ENCODE peak calls at places on chromosomes 2 and 18, in five cellular contexts. T is NCI-H1092 treated with DMSO at 0.1 percent for 48 hours, L is H54, F is Calu3, G is HTR-8/SVneo. W is an unnamed sample.

GRCh38 chr2:42722328-42723190 is 41.4 kb downstream of the OXER1 start:
- DNase-seq in T (no peak), L (peak), F (no peak), G (no peak), W (no peak)

GRCh38 chr2:240394549-240394948 is 40.9 kb upstream of the GPC1 start:
- DNase-seq in T (no peak), L (no peak), F (no peak), G (no peak), W (no peak)

GRCh38 chr18:57834616-57835015 is 31.5 kb upstream of the ATP8B1 start:
- DNase-seq in T (no peak), L (no peak), F (no peak), G (no peak), W (no peak)

GRCh38 chr2:180006236-180006635 is 861 bp downstream of the CWC22 start:
- DNase-seq in T (no peak), L (no peak), F (no peak), G (no peak), W (no peak)

GRCh38 chr2:10620481-10620880 is 69.3 kb downstream of the NOL10 start:
- DNase-seq in T (no peak), L (peak), F (no peak), G (peak), W (no peak)

GRCh38 chr18:75226301-75226955 is 15.8 kb downstream of the TSHZ1 start:
- DNase-seq in T (no peak), L (no peak), F (no peak), G (no peak), W (no peak)

GRCh38 chr2:164126960-164127359 is 391.2 kb upstream of the FIGN start:
- DNase-seq in T (no peak), L (no peak), F (no peak), G (no peak), W (no peak)

GRCh38 chr2:176094307-176094706 is 1.8 kb downstream of the HOXD13 start:
- DNase-seq in T (no peak), L (no peak), F (no peak), G (no peak), W (no peak)

GRCh38 chr2:47664817-47665216 is 118.1 kb upstream of the MSH6 start:
- DNase-seq in T (no peak), L (no peak), F (peak), G (no peak), W (no peak)

GRCh38 chr18:36947820-36948348 is 119.0 kb downstream of the KIAA1328 start:
- DNase-seq in T (no peak), L (no peak), F (peak), G (no peak), W (no peak)

GRCh38 chr2:189421644-189422043 is 19.6 kb upstream of the WDR75 start:
- DNase-seq in T (no peak), L (no peak), F (no peak), G (no peak), W (peak)

GRCh38 chr2:106147665-106148064 is 46.4 kb downstream of the UXS1 start:
- DNase-seq in T (no peak), L (no peak), F (no peak), G (no peak), W (peak)

GRCh38 chr2:111119004-111119846 is 1.5 kb upstream of the BCL2L11 start:
- DNase-seq in T (no peak), L (no peak), F (no peak), G (no peak), W (no peak)

GRCh38 chr2:17667898-17668297 is 85.7 kb downstream of the SMC6 start:
- DNase-seq in T (no peak), L (no peak), F (no peak), G (no peak), W (no peak)

GRCh38 chr2:96874099-96874831 is 4.4 kb upstream of the SEMA4C start:
- DNase-seq in T (no peak), L (no peak), F (no peak), G (no peak), W (no peak)

GRCh38 chr2:124908411-124908810 is 883.3 kb downstream of the CNTNAP5 start:
- DNase-seq in T (no peak), L (no peak), F (no peak), G (no peak), W (no peak)

GRCh38 chr18:51088410-51088809 is 58.4 kb downstream of the SMAD4 start:
- DNase-seq in T (no peak), L (no peak), F (no peak), G (no peak), W (no peak)

GRCh38 chr2:238954841-238955521 is 107.1 kb downstream of the TWIST2 start:
- DNase-seq in T (no peak), L (no peak), F (no peak), G (no peak), W (no peak)

GRCh38 chr2:1988594-1988993 is 244.3 kb upstream of the PXDN start:
- DNase-seq in T (no peak), L (no peak), F (no peak), G (no peak), W (no peak)

GRCh38 chr2:103161456-103162289 is 399.8 kb downstream of the TMEM182 start:
- DNase-seq in T (peak), L (peak), F (peak), G (peak), W (no peak)

GRCh38 chr18:3457261-3457724 is 7.3 kb downstream of the TGIF1 start:
- DNase-seq in T (no peak), L (no peak), F (peak), G (no peak), W (no peak)

GRCh38 chr18:2494921-2495320 is 76.4 kb downstream of the METTL4 start:
- DNase-seq in T (no peak), L (no peak), F (no peak), G (no peak), W (no peak)

GRCh38 chr2:11411768-11412448 is 54.1 kb downstream of the E2F6 start:
- DNase-seq in T (peak), L (peak), F (peak), G (peak), W (no peak)